ENCODE peak calls at places on chromosomes 6 and 20, in four cellular contexts. P is mesenchymal stem cell, Z is neuronal stem cell, V is mesendoderm. J is an unnamed sample.

GRCh38 chr20:8414611-8415274 is 282.7 kb downstream of the PLCB1 start:
- DNase-seq in P (peak), Z (no peak), V (no peak), J (no peak)

GRCh38 chr20:44271915-44272663 is 25.0 kb downstream of the GDAP1L1 start:
- DNase-seq in P (no peak), Z (no peak), V (peak), J (peak)

GRCh38 chr20:2463616-2464365 is 6.8 kb downstream of the SNRPB start:
- DNase-seq in P (no peak), Z (no peak), V (no peak), J (no peak)

GRCh38 chr6:123569575-123569974 is 67.2 kb downstream of the TRDN start:
- DNase-seq in P (no peak), Z (no peak), V (no peak), J (no peak)

GRCh38 chr6:163675611-163676010 is 261.1 kb downstream of the QKI start:
- DNase-seq in P (no peak), Z (no peak), V (no peak), J (no peak)

GRCh38 chr6:26104457-26105108 is 17.4 kb downstream of the HFE start:
- DNase-seq in P (no peak), Z (no peak), V (peak), J (peak)

GRCh38 chr6:133179483-133179882 is 61.7 kb upstream of the EYA4 start:
- DNase-seq in P (no peak), Z (no peak), V (no peak), J (no peak)

GRCh38 chr6:63213325-63213724 is 2.1 kb downstream of the FKBP1C start:
- DNase-seq in P (no peak), Z (no peak), V (peak), J (no peak)

GRCh38 chr20:52984451-52984810 is 12.3 kb downstream of the TSHZ2 start:
- DNase-seq in P (no peak), Z (no peak), V (no peak), J (no peak)

GRCh38 chr6:43095939-43096338 is 19.8 kb downstream of the PTK7 start:
- DNase-seq in P (peak), Z (no peak), V (peak), J (peak)
- H2BK120ac ChIP-seq in P (no peak), Z (no peak), V (no peak), J (no peak)

GRCh38 chr20:833121-833449 is 430 bp upstream of the FAM110A start:
- DNase-seq in P (no peak), Z (no peak), V (no peak), J (no peak)
- H2BK120ac ChIP-seq in P (peak), Z (no peak), V (no peak), J (no peak)

DNA sequence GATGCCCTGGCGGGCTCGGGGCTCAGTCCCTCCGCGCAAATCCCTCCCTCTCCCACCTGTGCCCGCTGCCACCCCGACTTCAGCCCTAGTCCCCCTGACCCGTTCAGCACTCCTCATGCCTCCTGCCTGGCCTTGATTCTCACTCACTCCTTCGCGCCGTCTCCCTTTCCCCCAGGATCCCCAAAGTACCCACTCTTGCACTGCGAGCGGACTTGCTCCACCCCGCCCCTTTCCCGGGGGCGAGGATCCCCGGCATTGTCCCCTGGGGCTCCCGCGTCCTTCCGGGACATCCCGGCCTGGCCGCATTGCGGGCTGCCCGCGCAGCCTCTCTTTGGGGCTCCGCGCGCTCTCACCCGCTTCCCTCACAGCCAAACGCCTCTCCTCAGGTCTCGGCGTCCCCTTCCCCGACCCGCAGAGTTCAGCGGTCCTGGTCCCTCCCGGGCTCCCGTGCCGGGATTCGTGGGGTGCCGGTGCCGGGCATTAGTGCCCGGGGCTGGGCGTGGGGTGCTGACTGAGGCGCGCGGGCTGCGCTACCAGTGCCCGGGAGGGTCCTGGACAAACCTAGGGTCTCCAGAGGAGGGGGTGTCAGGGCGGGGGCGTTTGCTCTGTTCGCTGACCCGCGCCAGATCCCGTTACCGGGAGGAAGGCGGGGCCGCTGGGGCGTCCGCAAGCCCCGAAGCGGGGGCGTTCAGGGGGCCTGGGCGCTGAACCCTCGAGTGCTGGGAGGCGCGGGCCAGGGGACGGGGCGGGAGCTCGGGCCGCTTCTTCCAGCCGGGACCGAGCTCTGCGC is 45.6 kb upstream of the SUPT3H start:
- DNase-seq in P (peak), Z (peak), V (peak), J (peak)
- H2BK120ac ChIP-seq in P (peak), Z (peak), V (no peak), J (no peak)

DNA sequence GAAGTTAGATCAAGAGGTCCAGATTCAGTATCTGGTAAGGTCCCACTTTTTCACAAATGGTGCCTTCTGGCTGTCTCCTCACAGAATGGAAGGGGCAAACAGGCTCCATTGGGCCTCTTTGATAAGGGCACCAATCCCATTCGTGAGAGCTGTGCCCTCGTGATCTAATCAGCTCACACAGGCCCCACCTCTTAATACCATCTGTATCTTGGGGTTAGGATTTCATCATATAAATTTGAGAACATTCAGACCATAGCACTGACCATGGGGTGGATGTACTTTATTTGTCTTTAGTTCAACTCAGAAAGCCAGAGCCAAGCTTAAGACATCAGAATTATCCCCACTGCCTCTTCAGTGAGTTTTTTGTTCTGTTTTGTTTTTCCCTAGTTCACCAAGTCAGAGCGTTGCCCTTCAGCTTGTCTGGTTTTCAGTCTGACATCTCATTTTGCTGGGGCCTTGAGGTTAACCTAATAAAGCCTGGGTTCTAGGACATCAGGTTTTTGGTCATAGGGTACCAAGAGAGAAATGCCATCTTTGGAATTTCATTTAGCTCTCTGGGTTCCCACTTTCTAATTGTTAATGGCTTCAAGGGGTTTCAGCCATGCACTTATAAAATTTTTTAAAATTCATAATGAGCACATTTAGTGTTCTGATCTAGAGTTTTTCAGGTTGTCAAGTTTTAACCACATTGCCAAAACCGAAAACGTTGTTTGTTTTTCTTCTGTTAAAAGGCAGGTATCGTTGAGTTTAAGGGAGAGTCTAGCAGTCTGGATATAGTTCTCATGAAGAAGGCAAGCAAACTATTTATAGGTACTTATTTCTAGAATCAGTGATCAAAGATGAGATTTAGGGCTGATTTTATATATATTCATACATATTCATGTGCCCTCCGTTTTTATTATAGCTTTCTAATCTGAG is 19.0 kb downstream of the SENP6 start:
- DNase-seq in P (no peak), Z (no peak), V (no peak), J (no peak)
- H2BK120ac ChIP-seq in P (no peak), Z (no peak), V (no peak), J (no peak)

GRCh38 chr6:89311853-89312531 is 3.1 kb downstream of the GABRR2 start:
- DNase-seq in P (peak), Z (peak), V (peak), J (peak)
- H2BK120ac ChIP-seq in P (no peak), Z (peak), V (no peak), J (no peak)